ENCODE peak calls at places on chromosomes 16 and 17, in four cellular contexts. F is HCT116, H is PC-3, Z is SK-N-SH. G is an unnamed sample. For H3K27me3 and H3K9me2, the result is how much of the 10 kb centered on the place peaks cover.

GRCh38 chr16:1057252-1057932 is 15.2 kb upstream of the SSTR5 start:
- DNase-seq in F (no peak), H (peak), Z (peak), G (peak)

GRCh38 chr16:73057369-73058210 is 9.7 kb upstream of the ZFHX3 start:
- DNase-seq in F (no peak), H (no peak), Z (peak), G (peak)

GRCh38 chr17:50346313-50347086 is 574 bp downstream of the XYLT2 start:
- DNase-seq in F (no peak), H (peak), Z (peak), G (peak)

GRCh38 chr17:68344701-68345136 is 53.4 kb downstream of the ARSG start:
- DNase-seq in F (no peak), H (no peak), Z (no peak), G (no peak)

GRCh38 chr16:56355786-56356275 is 69.5 kb downstream of the AMFR start:
- DNase-seq in F (no peak), H (no peak), Z (peak), G (no peak)

GRCh38 chr16:67349172-67349571 is 22.6 kb downstream of the LRRC36 start:
- DNase-seq in F (peak), H (peak), Z (peak), G (peak)

GRCh38 chr16:49352923-49353322 is 20.7 kb upstream of the C16orf78 start:
- DNase-seq in F (peak), H (peak), Z (peak), G (peak)

GRCh38 chr16:89575247-89576172 is at the start of gene CPNE7:
- DNase-seq in F (no peak), H (no peak), Z (peak), G (peak)

GRCh38 chr17:58691701-58692238 is at the start of gene TEX14:
- DNase-seq in F (no peak), H (no peak), Z (no peak), G (no peak)

GRCh38 chr17:35132099-35132498 is 10.0 kb downstream of the NLE1 start:
- DNase-seq in F (no peak), H (no peak), Z (no peak), G (no peak)

GRCh38 chr17:53316988-53317387 is 505.7 kb upstream of the KIF2B start:
- DNase-seq in F (no peak), H (no peak), Z (no peak), G (no peak)

GRCh38 chr17:43916385-43916784 is 9.0 kb upstream of the MPP2 start:
- DNase-seq in F (no peak), H (no peak), Z (no peak), G (no peak)
- H3K27me3 ChIP-seq in F (under half), H (under half), Z (under half), G (under half)

GRCh38 chr16:9112844-9113186 is 21.4 kb downstream of the HAPSTR1 start:
- DNase-seq in F (no peak), H (no peak), Z (no peak), G (no peak)
- H3K9me2 ChIP-seq in F (under half), H (under half), Z (under half), G (under half)

DNA sequence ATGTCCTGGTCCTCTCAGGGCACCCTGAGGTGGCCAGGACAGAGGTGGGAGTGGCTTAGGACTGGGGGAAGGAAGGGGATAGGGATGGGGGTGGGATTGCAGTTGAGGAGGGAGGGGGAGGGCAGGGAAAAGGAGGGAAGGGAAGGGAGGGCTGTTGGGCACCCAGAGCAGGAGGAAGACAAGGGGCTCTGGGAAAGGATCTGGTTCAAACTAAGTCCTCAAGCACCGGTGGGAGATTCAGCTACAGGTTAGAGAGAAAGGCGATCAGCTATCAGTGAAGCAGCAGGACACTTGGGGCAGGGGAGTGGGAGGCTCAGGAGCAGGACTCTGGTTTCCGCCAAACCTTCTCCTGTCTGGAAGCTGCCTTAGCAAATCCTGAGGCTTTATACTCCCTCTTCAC is 44.6 kb upstream of the ACSM2B start:
- DNase-seq in F (no peak), H (no peak), Z (no peak), G (no peak)
- H3K27ac ChIP-seq in F (no peak), H (no peak), Z (no peak), G (no peak)

GRCh38 chr17:36859701-36860100 is 77.6 kb upstream of the LHX1 start:
- DNase-seq in F (no peak), H (no peak), Z (no peak), G (no peak)
- H3K27me3 ChIP-seq in F (under half), H (under half), Z (under half), G (under half)

GRCh38 chr16:17768257-17768656 is 297.5 kb upstream of the XYLT1 start:
- DNase-seq in F (no peak), H (no peak), Z (no peak), G (peak)

GRCh38 chr16:17770104-17770503 is 299.3 kb upstream of the XYLT1 start:
- DNase-seq in F (no peak), H (no peak), Z (no peak), G (no peak)

DNA sequence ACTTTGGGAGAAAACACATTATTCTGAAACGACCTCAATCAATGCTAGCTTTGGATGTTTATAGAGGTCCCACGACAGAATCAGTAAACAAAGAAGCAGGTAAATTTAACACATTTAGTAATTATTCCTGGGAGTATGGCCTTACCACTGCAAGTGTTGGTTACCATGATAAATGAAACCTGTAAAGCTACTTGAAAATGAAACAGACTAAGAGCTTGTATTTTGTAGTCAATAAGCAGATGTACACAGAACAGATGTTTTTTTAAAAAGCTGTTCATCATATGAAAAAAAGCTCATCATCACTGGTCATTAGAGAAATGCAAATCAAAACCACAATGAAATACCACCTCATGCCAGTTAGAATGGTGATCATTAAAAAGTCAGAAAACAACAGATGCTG is 295.3 kb upstream of the XYLT1 start:
- DNase-seq in F (no peak), H (no peak), Z (no peak), G (no peak)
- H3K9me2 ChIP-seq in F (under half), H (under half), Z (under half), G (under half)

GRCh38 chr17:40129498-40129897 is 7.7 kb downstream of the MSL1 start:
- DNase-seq in F (no peak), H (no peak), Z (no peak), G (peak)
- H3K27ac ChIP-seq in F (no peak), H (no peak), Z (no peak), G (no peak)

DNA sequence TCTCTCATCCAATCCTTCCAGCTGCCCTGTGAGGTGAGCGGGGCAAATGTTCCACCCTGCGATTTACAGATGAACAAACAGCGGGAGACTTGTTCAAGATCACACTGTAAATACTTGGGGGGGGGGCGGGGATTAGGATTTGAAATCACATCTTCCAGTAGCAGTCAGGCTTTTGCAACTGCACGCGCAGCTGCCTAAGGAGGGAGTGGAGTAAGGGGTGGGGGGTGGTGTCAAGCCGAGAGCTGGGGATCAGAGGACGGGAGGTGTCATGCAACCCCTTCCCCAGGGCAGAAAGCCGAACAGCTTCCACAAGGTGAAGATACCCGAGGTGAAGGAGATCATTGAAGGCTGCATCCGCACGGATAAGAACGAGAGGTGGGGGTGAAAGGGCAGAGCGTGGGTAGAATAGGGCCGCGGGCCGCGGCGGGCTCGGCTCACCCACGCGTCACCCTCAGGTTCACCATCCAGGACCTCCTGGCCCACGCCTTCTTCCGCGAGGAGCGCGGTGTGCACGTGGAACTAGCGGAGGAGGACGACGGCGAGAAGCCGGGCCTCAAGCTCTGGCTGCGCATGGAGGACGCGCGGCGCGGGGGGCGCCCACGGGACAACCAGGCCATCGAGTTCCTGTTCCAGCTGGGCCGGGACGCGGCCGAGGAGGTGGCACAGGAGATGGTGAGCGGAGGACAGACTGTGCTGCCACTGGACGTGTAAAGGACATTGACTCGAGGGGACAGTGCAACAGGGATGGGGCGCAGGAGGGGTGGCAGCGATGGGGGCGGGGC is 4.6 kb downstream of the WNK4 start:
- DNase-seq in F (no peak), H (no peak), Z (peak), G (no peak)
- H3K27me3 ChIP-seq in F (under half), H (under half), Z (under half), G (under half)

DNA sequence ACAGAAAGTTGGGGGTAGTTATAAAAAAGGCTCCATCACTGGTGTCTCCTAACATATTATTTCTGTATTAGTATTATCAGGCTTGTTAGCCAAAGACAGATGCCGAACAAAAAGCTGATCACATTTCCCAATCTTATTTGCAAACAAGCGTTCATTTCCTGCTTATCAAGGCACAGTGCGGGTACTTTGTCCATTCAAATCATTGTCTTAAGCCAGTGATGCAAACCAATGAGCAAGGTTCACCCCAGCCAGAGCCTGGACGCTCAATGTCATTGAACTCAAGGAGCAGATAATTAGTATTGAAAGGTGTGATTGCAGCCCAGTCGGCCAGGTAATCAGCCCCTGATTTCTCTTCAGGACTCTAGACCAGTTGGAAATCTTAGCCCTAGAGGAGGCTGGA is 20.4 kb upstream of the SOX9 start:
- DNase-seq in F (no peak), H (no peak), Z (no peak), G (no peak)
- H3K9me2 ChIP-seq in F (under half), H (under half), Z (under half), G (under half)

DNA sequence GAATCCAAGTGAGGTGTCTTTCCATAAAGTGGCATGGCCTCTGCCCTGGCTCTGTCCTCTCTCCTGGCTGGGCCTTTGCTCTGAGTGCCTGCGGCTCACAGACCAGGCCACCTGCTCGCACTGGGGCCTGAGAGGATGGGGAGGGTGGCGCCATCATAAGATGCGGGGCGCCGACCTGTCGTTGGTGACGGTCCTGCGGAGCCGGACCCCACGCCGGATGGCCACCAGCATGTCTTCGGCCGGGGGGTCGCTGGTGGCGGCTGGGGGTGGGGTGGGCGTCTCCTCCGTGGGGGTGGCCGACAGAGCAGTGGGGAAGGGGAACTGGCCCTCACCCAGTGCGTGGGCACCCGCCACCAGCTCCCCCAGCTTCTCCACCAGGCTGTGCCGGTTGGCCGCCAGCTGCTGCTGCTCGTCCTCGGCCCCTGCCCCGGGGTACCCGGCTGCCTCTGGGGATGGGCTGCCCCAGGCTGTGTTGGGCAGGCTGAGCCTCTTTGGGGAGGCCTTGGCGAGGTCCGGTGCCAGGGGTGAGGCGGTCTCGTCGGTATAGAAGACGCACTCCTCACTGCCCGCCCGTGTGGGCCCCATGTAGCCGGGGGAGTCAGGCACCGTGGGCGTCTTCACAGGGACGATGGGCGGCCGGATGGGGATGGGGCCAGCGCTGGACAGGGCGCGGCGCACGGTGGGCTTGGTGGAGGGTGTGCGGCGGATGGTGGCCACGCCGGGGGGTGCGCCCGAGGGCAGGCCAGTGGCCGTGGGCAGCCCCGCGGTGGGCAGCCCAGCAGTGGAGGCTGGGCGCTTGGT is 17.4 kb downstream of the IL34 start:
- DNase-seq in F (no peak), H (no peak), Z (peak), G (no peak)
- H3K27ac ChIP-seq in F (no peak), H (no peak), Z (no peak), G (no peak)